ENCODE peak calls at places on chromosomes 16 and 17, in four cellular contexts. E, S, I and D are unnamed samples.

GRCh38 chr16:89363621-89364393 is 126.6 kb downstream of the ANKRD11 start:
- DNase-seq in E (peak; percentile 65), S (no peak), I (peak; percentile 65), D (no peak)

GRCh38 chr16:23186171-23186570 is 3.6 kb downstream of the SCNN1G start:
- DNase-seq in E (no peak), S (no peak), I (no peak), D (no peak)

GRCh38 chr16:70610273-70611223 is 35.8 kb upstream of the IL34 start:
- DNase-seq in E (no peak), S (peak; percentile 72), I (no peak), D (no peak)

GRCh38 chr16:67664258-67664657 is 2.3 kb downstream of the ENKD1 start:
- DNase-seq in E (no peak), S (no peak), I (no peak), D (no peak)

GRCh38 chr17:9355841-9356240 is 219.8 kb downstream of the STX8 start:
- DNase-seq in E (no peak), S (no peak), I (no peak), D (no peak)

GRCh38 chr17:1532836-1533602 is 16.6 kb upstream of the INPP5K start:
- DNase-seq in E (peak; percentile 62), S (no peak), I (peak; percentile 44), D (no peak)

GRCh38 chr17:61555127-61555531 is 35.9 kb downstream of the NACA2 start:
- DNase-seq in E (no peak), S (no peak), I (no peak), D (no peak)

GRCh38 chr17:4104506-4104905 is 38.3 kb downstream of the ZZEF1 start:
- DNase-seq in E (no peak), S (no peak), I (no peak), D (no peak)

GRCh38 chr16:86396918-86397317 is 113.4 kb upstream of the FOXF1 start:
- DNase-seq in E (no peak), S (no peak), I (no peak), D (no peak)

GRCh38 chr17:6995500-6996255 is at the start of gene ALOX12:
- DNase-seq in E (no peak), S (no peak), I (no peak), D (no peak)

GRCh38 chr16:70746708-70747424 is 54.1 kb downstream of the VAC14 start:
- DNase-seq in E (peak; percentile 95), S (no peak), I (peak; percentile 16), D (no peak)

GRCh38 chr17:7330099-7331015 is 1.2 kb upstream of the NEURL4 start:
- DNase-seq in E (peak; percentile 90), S (peak; percentile 83), I (peak; percentile 86), D (peak; percentile 93)

GRCh38 chr17:44523672-44523972 is 20.4 kb upstream of the GPATCH8 start:
- DNase-seq in E (no peak), S (no peak), I (no peak), D (no peak)

GRCh38 chr16:50167603-50168002 is 14.5 kb downstream of the TENT4B start:
- DNase-seq in E (no peak), S (no peak), I (no peak), D (no peak)

GRCh38 chr17:67040652-67041051 is 3.7 kb upstream of the CACNG1 start:
- DNase-seq in E (no peak), S (no peak), I (no peak), D (no peak)

GRCh38 chr16:69535123-69536050 is 30.4 kb upstream of the NFAT5 start:
- DNase-seq in E (no peak), S (no peak), I (no peak), D (no peak)

GRCh38 chr16:27253526-27253930 is 15.0 kb downstream of the NSMCE1 start:
- DNase-seq in E (peak; percentile 39), S (peak; percentile 30), I (peak; percentile 49), D (no peak)

GRCh38 chr17:41016578-41017215 is 7.8 kb upstream of the KRTAP3-1 start:
- DNase-seq in E (no peak), S (no peak), I (no peak), D (no peak)

GRCh38 chr17:14068542-14069250 is 608 bp upstream of the COX10 start:
- DNase-seq in E (peak; percentile 14), S (no peak), I (no peak), D (no peak)

GRCh38 chr17:74759243-74759801 is 10.9 kb downstream of the NHERF1 start:
- DNase-seq in E (no peak), S (no peak), I (peak; percentile 59), D (no peak)

GRCh38 chr16:84692451-84692850 is 7.3 kb upstream of the USP10 start:
- DNase-seq in E (no peak), S (no peak), I (no peak), D (no peak)

GRCh38 chr17:79433396-79433795 is 177.5 kb downstream of the RBFOX3 start:
- DNase-seq in E (peak; percentile 76), S (no peak), I (no peak), D (no peak)

GRCh38 chr17:60142872-60143499 is 6.8 kb upstream of the CA4 start:
- DNase-seq in E (peak; percentile 91), S (peak; percentile 93), I (peak; percentile 91), D (peak; percentile 93)

GRCh38 chr17:75819116-75819515 is 25.1 kb downstream of the UNC13D start:
- DNase-seq in E (no peak), S (no peak), I (no peak), D (no peak)

GRCh38 chr17:7583253-7584109 is at the start of gene MPDU1:
- DNase-seq in E (peak; percentile 97), S (peak; percentile 98), I (peak; percentile 96), D (peak; percentile 98)

GRCh38 chr17:44575408-44575807 is 18.1 kb downstream of the FZD2 start:
- DNase-seq in E (no peak), S (no peak), I (no peak), D (no peak)

GRCh38 chr16:88759245-88759975 is 25.6 kb downstream of the PIEZO1 start:
- DNase-seq in E (no peak), S (no peak), I (peak; percentile 59), D (no peak)

GRCh38 chr16:20327444-20328041 is at the start of gene GP2:
- DNase-seq in E (peak; percentile 14), S (no peak), I (no peak), D (no peak)

GRCh38 chr17:62692721-62693431 is 65.4 kb downstream of the MRC2 start:
- DNase-seq in E (peak; percentile 51), S (peak; percentile 62), I (peak; percentile 28), D (no peak)

GRCh38 chr16:66275795-66276428 is 90.6 kb upstream of the CDH5 start:
- DNase-seq in E (peak; percentile 71), S (no peak), I (peak; percentile 30), D (no peak)

GRCh38 chr17:33732116-33732515 is 439.0 kb upstream of the ASIC2 start:
- DNase-seq in E (no peak), S (no peak), I (no peak), D (no peak)

GRCh38 chr16:85176541-85177447 is 64.5 kb upstream of the CIBAR2 start:
- DNase-seq in E (no peak), S (no peak), I (no peak), D (no peak)

GRCh38 chr16:5862103-5863003 is 764.8 kb upstream of the EEF2KMT start:
- DNase-seq in E (no peak), S (no peak), I (no peak), D (no peak)

GRCh38 chr16:89670496-89671431 is 13.1 kb downstream of the SPATA33 start:
- DNase-seq in E (no peak), S (no peak), I (no peak), D (no peak)

GRCh38 chr17:50125420-50125997 is 4.5 kb downstream of the SAMD14 start:
- DNase-seq in E (no peak), S (no peak), I (no peak), D (no peak)

GRCh38 chr16:57045694-57046381 is 46.5 kb upstream of the CPNE2 start:
- DNase-seq in E (peak; percentile 48), S (peak; percentile 86), I (no peak), D (peak; percentile 85)

GRCh38 chr17:18344021-18344420 is 19.3 kb downstream of the SHMT1 start:
- DNase-seq in E (no peak), S (no peak), I (no peak), D (no peak)